ENCODE peak calls at places on chromosomes 5 and 9, in eight cellular contexts. B is AG08396, K is HuH-7.5, L is KG1, P is BJ, S is omental fat pad, Q is fibroblast of the aortic adventitia, A is T-helper 1 cell. U is an unnamed sample.

GRCh38 chr5:169762338-169763095 is 125.4 kb downstream of the DOCK2 start:
- DNase-seq in B (peak; percentile 31), K (no peak), L (no peak), P (no peak), S (no peak), Q (peak; percentile 42), A (no peak), U (no peak)

GRCh38 chr5:29897916-29898315 is 1295.6 kb upstream of the CDH6 start:
- DNase-seq in B (no peak), K (no peak), L (no peak), P (no peak), S (no peak), Q (no peak), A (no peak), U (no peak)

GRCh38 chr9:107488400-107489143 is 997 bp downstream of the KLF4 start:
- DNase-seq in B (peak; percentile 68), K (peak; percentile 57), L (no peak), P (no peak), S (peak; percentile 51), Q (peak; percentile 76), A (peak; percentile 21), U (no peak)

GRCh38 chr9:24766081-24766480 is 220.4 kb upstream of the IZUMO3 start:
- DNase-seq in B (no peak), K (no peak), L (no peak), P (no peak), S (no peak), Q (no peak), A (no peak), U (no peak)

GRCh38 chr9:128927731-128928411 is 7.1 kb downstream of the PHYHD1 start:
- DNase-seq in B (peak; percentile 65), K (peak; percentile 84), L (no peak), P (no peak), S (no peak), Q (peak; percentile 58), A (peak; percentile 42), U (no peak)

GRCh38 chr5:64509798-64510197 is 4.0 kb downstream of the RGS7BP start:
- DNase-seq in B (no peak), K (no peak), L (no peak), P (no peak), S (no peak), Q (no peak), A (no peak), U (no peak)

GRCh38 chr5:177445052-177446016 is 1.3 kb upstream of the PRR7 start:
- DNase-seq in B (no peak), K (no peak), L (no peak), P (no peak), S (no peak), Q (no peak), A (peak; percentile 31), U (no peak)

GRCh38 chr5:133807348-133807747 is 161.1 kb downstream of the C5orf15 start:
- DNase-seq in B (no peak), K (no peak), L (no peak), P (no peak), S (no peak), Q (no peak), A (no peak), U (no peak)